ENCODE peak calls at places on chromosome 14, in eight cellular contexts. One of them, this sample, is unnamed. For H3K4me1, the result is how much of the 10 kb centered on the place peaks cover.

GRCh38 chr14:61566537-61567225 is 128.6 kb upstream of the HIF1A start:
- DNase-seq in lower lobe of right lung: no peak
- DNase-seq in CD8-positive, alpha-beta memory T cell: no peak
- DNase-seq in OCI-LY7: no peak
- DNase-seq in sigmoid colon: no peak
- DNase-seq in suprapubic skin: no peak
- DNase-seq in esophagus squamous epithelium: no peak
- DNase-seq in right atrium auricular region: peak
- DNase-seq in this sample: no peak

GRCh38 chr14:63992858-63993257 is 140.1 kb downstream of the SYNE2 start:
- DNase-seq in lower lobe of right lung: no peak
- DNase-seq in CD8-positive, alpha-beta memory T cell: no peak
- DNase-seq in OCI-LY7: no peak
- DNase-seq in sigmoid colon: no peak
- DNase-seq in suprapubic skin: no peak
- DNase-seq in esophagus squamous epithelium: no peak
- DNase-seq in right atrium auricular region: no peak
- DNase-seq in this sample: no peak

GRCh38 chr14:80764921-80765507 is 176.5 kb downstream of the CEP128 start:
- DNase-seq in lower lobe of right lung: no peak
- DNase-seq in CD8-positive, alpha-beta memory T cell: no peak
- DNase-seq in OCI-LY7: no peak
- DNase-seq in sigmoid colon: no peak
- DNase-seq in suprapubic skin: no peak
- DNase-seq in esophagus squamous epithelium: no peak
- DNase-seq in right atrium auricular region: no peak
- DNase-seq in this sample: no peak

GRCh38 chr14:102050625-102051024 is 36.2 kb downstream of the HSP90AA1 start:
- DNase-seq in lower lobe of right lung: no peak
- DNase-seq in CD8-positive, alpha-beta memory T cell: no peak
- DNase-seq in OCI-LY7: no peak
- DNase-seq in sigmoid colon: no peak
- DNase-seq in suprapubic skin: no peak
- DNase-seq in esophagus squamous epithelium: no peak
- DNase-seq in right atrium auricular region: no peak
- DNase-seq in this sample: no peak

GRCh38 chr14:93042968-93043940 is 72.5 kb downstream of the ITPK1 start:
- DNase-seq in lower lobe of right lung: peak
- DNase-seq in CD8-positive, alpha-beta memory T cell: no peak
- DNase-seq in OCI-LY7: no peak
- DNase-seq in sigmoid colon: no peak
- DNase-seq in suprapubic skin: peak
- DNase-seq in esophagus squamous epithelium: no peak
- DNase-seq in right atrium auricular region: peak
- DNase-seq in this sample: peak

GRCh38 chr14:87992349-87992719 is 648 bp downstream of the GALC start:
- DNase-seq in lower lobe of right lung: no peak
- DNase-seq in CD8-positive, alpha-beta memory T cell: no peak
- DNase-seq in OCI-LY7: no peak
- DNase-seq in sigmoid colon: no peak
- DNase-seq in suprapubic skin: no peak
- DNase-seq in esophagus squamous epithelium: no peak
- DNase-seq in right atrium auricular region: no peak
- DNase-seq in this sample: peak

GRCh38 chr14:59252772-59253500 is 64.5 kb downstream of the DAAM1 start:
- DNase-seq in lower lobe of right lung: no peak
- DNase-seq in CD8-positive, alpha-beta memory T cell: no peak
- DNase-seq in OCI-LY7: no peak
- DNase-seq in sigmoid colon: no peak
- DNase-seq in suprapubic skin: no peak
- DNase-seq in esophagus squamous epithelium: no peak
- DNase-seq in right atrium auricular region: no peak
- DNase-seq in this sample: no peak

GRCh38 chr14:79543966-79544365 is 667.3 kb downstream of the DIO2 start:
- DNase-seq in lower lobe of right lung: no peak
- DNase-seq in CD8-positive, alpha-beta memory T cell: no peak
- DNase-seq in OCI-LY7: peak
- DNase-seq in sigmoid colon: no peak
- DNase-seq in suprapubic skin: no peak
- DNase-seq in esophagus squamous epithelium: no peak
- DNase-seq in right atrium auricular region: no peak
- DNase-seq in this sample: no peak

GRCh38 chr14:93915800-93916199 is 11.3 kb upstream of the FAM181A start:
- DNase-seq in lower lobe of right lung: no peak
- DNase-seq in CD8-positive, alpha-beta memory T cell: no peak
- DNase-seq in OCI-LY7: no peak
- DNase-seq in sigmoid colon: no peak
- DNase-seq in suprapubic skin: no peak
- DNase-seq in esophagus squamous epithelium: no peak
- DNase-seq in right atrium auricular region: no peak
- DNase-seq in this sample: no peak

GRCh38 chr14:59244581-59244980 is 56.1 kb downstream of the DAAM1 start:
- DNase-seq in lower lobe of right lung: no peak
- DNase-seq in CD8-positive, alpha-beta memory T cell: no peak
- DNase-seq in OCI-LY7: no peak
- DNase-seq in sigmoid colon: no peak
- DNase-seq in suprapubic skin: no peak
- DNase-seq in esophagus squamous epithelium: no peak
- DNase-seq in right atrium auricular region: no peak
- DNase-seq in this sample: no peak

GRCh38 chr14:80658733-80659132 is 282.8 kb downstream of the CEP128 start:
- DNase-seq in lower lobe of right lung: no peak
- DNase-seq in CD8-positive, alpha-beta memory T cell: no peak
- DNase-seq in OCI-LY7: no peak
- DNase-seq in sigmoid colon: no peak
- DNase-seq in suprapubic skin: no peak
- DNase-seq in esophagus squamous epithelium: no peak
- DNase-seq in right atrium auricular region: no peak
- DNase-seq in this sample: no peak

GRCh38 chr14:34425095-34425851 is 36.8 kb downstream of the SPTSSA start:
- DNase-seq in lower lobe of right lung: no peak
- DNase-seq in CD8-positive, alpha-beta memory T cell: no peak
- DNase-seq in OCI-LY7: no peak
- DNase-seq in sigmoid colon: no peak
- DNase-seq in suprapubic skin: no peak
- DNase-seq in esophagus squamous epithelium: no peak
- DNase-seq in right atrium auricular region: no peak
- DNase-seq in this sample: no peak

GRCh38 chr14:29007990-29008389 is 241.4 kb downstream of the FOXG1 start:
- DNase-seq in lower lobe of right lung: no peak
- DNase-seq in CD8-positive, alpha-beta memory T cell: no peak
- DNase-seq in OCI-LY7: no peak
- DNase-seq in sigmoid colon: no peak
- DNase-seq in suprapubic skin: no peak
- DNase-seq in esophagus squamous epithelium: no peak
- DNase-seq in right atrium auricular region: no peak
- DNase-seq in this sample: no peak

GRCh38 chr14:80973918-80974317 is 18.5 kb downstream of the TSHR start:
- DNase-seq in lower lobe of right lung: no peak
- DNase-seq in CD8-positive, alpha-beta memory T cell: peak
- DNase-seq in OCI-LY7: no peak
- DNase-seq in sigmoid colon: no peak
- DNase-seq in suprapubic skin: no peak
- DNase-seq in esophagus squamous epithelium: no peak
- DNase-seq in right atrium auricular region: no peak
- DNase-seq in this sample: no peak

GRCh38 chr14:57982802-57983201 is 116.9 kb upstream of the SLC35F4 start:
- DNase-seq in lower lobe of right lung: peak
- DNase-seq in CD8-positive, alpha-beta memory T cell: no peak
- DNase-seq in OCI-LY7: no peak
- DNase-seq in sigmoid colon: no peak
- DNase-seq in suprapubic skin: no peak
- DNase-seq in esophagus squamous epithelium: no peak
- DNase-seq in right atrium auricular region: no peak
- DNase-seq in this sample: no peak

GRCh38 chr14:93980464-93981201 is 4.3 kb upstream of the ASB2 start:
- DNase-seq in lower lobe of right lung: no peak
- DNase-seq in CD8-positive, alpha-beta memory T cell: no peak
- DNase-seq in OCI-LY7: no peak
- DNase-seq in sigmoid colon: peak
- DNase-seq in suprapubic skin: no peak
- DNase-seq in esophagus squamous epithelium: no peak
- DNase-seq in right atrium auricular region: peak
- DNase-seq in this sample: peak

GRCh38 chr14:88605594-88605993 is 42.8 kb downstream of the ZC3H14 start:
- DNase-seq in lower lobe of right lung: no peak
- DNase-seq in CD8-positive, alpha-beta memory T cell: no peak
- DNase-seq in OCI-LY7: no peak
- DNase-seq in sigmoid colon: no peak
- DNase-seq in suprapubic skin: no peak
- DNase-seq in esophagus squamous epithelium: no peak
- DNase-seq in right atrium auricular region: no peak
- DNase-seq in this sample: no peak

GRCh38 chr14:31090872-31091764 is 64.9 kb upstream of the STRN3 start:
- DNase-seq in lower lobe of right lung: no peak
- DNase-seq in CD8-positive, alpha-beta memory T cell: no peak
- DNase-seq in OCI-LY7: no peak
- DNase-seq in sigmoid colon: peak
- DNase-seq in suprapubic skin: no peak
- DNase-seq in esophagus squamous epithelium: no peak
- DNase-seq in right atrium auricular region: peak
- DNase-seq in this sample: no peak

GRCh38 chr14:61174395-61175386 is 106.4 kb downstream of the TMEM30B start:
- DNase-seq in lower lobe of right lung: no peak
- DNase-seq in CD8-positive, alpha-beta memory T cell: no peak
- DNase-seq in OCI-LY7: no peak
- DNase-seq in sigmoid colon: no peak
- DNase-seq in suprapubic skin: no peak
- DNase-seq in esophagus squamous epithelium: no peak
- DNase-seq in right atrium auricular region: no peak
- DNase-seq in this sample: no peak

GRCh38 chr14:103521438-103521961 is 1.1 kb downstream of the CKB start:
- DNase-seq in lower lobe of right lung: peak
- DNase-seq in CD8-positive, alpha-beta memory T cell: no peak
- DNase-seq in OCI-LY7: no peak
- DNase-seq in sigmoid colon: no peak
- DNase-seq in suprapubic skin: peak
- DNase-seq in esophagus squamous epithelium: no peak
- DNase-seq in right atrium auricular region: no peak
- DNase-seq in this sample: peak
- H3K4me1 ChIP-seq in lower lobe of right lung: half or more
- H3K4me1 ChIP-seq in CD8-positive, alpha-beta memory T cell: under half
- H3K4me1 ChIP-seq in OCI-LY7: under half
- H3K4me1 ChIP-seq in sigmoid colon: under half
- H3K4me1 ChIP-seq in suprapubic skin: half or more
- H3K4me1 ChIP-seq in esophagus squamous epithelium: under half
- H3K4me1 ChIP-seq in right atrium auricular region: under half
- H3K4me1 ChIP-seq in this sample: under half

DNA sequence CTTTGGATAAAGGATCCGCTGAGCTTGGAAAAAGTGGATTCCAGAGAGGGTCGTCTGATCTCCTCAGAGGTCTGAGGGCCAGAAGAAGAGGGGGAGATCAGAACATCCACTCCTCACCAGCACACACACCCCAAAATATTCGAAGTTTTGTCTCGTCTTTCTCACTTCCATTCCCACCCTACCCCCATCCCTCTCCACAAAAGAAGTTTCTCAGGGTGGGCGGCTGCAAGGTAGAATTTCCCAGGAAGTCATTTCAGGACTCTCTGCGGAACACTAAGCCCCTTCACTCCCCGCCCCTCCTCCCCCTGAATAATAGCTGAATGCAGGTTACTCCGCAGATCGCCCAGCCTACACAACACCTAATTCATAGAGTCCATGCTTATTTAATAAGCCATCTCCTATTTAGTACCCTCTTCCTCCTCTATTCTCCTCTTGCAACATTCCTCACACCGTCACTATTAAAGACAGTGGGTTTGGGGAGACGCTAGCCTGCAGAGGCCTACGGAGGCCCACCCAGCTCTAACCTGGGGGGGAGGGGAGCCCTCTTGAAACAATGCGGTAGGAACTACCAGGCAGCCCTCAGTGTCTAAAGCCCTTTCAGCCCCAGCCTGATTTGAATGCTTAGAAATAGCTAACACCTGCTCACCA is 650 bp upstream of the SALL2 start:
- DNase-seq in lower lobe of right lung: no peak
- DNase-seq in CD8-positive, alpha-beta memory T cell: no peak
- DNase-seq in OCI-LY7: peak
- DNase-seq in sigmoid colon: no peak
- DNase-seq in suprapubic skin: no peak
- DNase-seq in esophagus squamous epithelium: no peak
- DNase-seq in right atrium auricular region: no peak
- DNase-seq in this sample: no peak
- H3K4me1 ChIP-seq in lower lobe of right lung: under half
- H3K4me1 ChIP-seq in CD8-positive, alpha-beta memory T cell: under half
- H3K4me1 ChIP-seq in OCI-LY7: under half
- H3K4me1 ChIP-seq in sigmoid colon: under half
- H3K4me1 ChIP-seq in suprapubic skin: under half
- H3K4me1 ChIP-seq in esophagus squamous epithelium: under half
- H3K4me1 ChIP-seq in right atrium auricular region: under half
- H3K4me1 ChIP-seq in this sample: under half

GRCh38 chr14:104353221-104353920 is 215.0 kb downstream of the KIF26A start:
- DNase-seq in lower lobe of right lung: peak
- DNase-seq in CD8-positive, alpha-beta memory T cell: no peak
- DNase-seq in OCI-LY7: no peak
- DNase-seq in sigmoid colon: peak
- DNase-seq in suprapubic skin: peak
- DNase-seq in esophagus squamous epithelium: no peak
- DNase-seq in right atrium auricular region: no peak
- DNase-seq in this sample: no peak
- H3K4me1 ChIP-seq in lower lobe of right lung: under half
- H3K4me1 ChIP-seq in CD8-positive, alpha-beta memory T cell: under half
- H3K4me1 ChIP-seq in OCI-LY7: under half
- H3K4me1 ChIP-seq in sigmoid colon: under half
- H3K4me1 ChIP-seq in suprapubic skin: under half
- H3K4me1 ChIP-seq in esophagus squamous epithelium: under half
- H3K4me1 ChIP-seq in right atrium auricular region: under half
- H3K4me1 ChIP-seq in this sample: under half

DNA sequence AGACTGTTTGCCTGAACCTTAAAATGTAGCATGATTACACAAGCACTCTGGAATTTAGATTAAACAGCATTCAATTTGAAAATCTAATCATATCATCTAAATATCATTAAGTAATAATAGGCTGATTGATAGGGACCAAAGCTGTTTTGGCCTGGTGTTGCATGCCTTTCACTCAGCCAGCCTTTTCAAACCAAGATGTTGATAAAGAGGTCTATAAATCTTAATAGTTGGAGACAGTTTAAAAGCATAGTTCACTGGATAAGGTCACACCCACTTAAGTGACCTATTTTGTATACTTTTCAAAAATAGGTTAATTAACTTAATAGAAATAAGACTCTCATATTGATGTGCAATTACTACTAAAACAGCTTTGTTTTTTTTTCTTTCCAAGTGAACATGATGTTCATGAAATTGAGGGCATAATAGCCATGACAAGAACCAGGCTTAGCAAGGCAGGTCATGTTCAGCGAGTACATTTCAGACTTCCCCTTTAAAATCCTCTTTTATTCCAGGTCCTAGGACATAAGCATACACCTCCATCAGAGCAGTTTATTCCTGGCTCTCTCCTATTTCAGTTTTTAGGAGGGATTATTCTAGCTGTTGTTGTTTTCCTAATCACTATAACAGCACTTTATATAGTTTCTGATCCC is 349.0 kb downstream of the RAD51B start:
- DNase-seq in lower lobe of right lung: no peak
- DNase-seq in CD8-positive, alpha-beta memory T cell: no peak
- DNase-seq in OCI-LY7: no peak
- DNase-seq in sigmoid colon: no peak
- DNase-seq in suprapubic skin: no peak
- DNase-seq in esophagus squamous epithelium: no peak
- DNase-seq in right atrium auricular region: no peak
- DNase-seq in this sample: no peak
- H3K4me1 ChIP-seq in lower lobe of right lung: under half
- H3K4me1 ChIP-seq in CD8-positive, alpha-beta memory T cell: under half
- H3K4me1 ChIP-seq in OCI-LY7: under half
- H3K4me1 ChIP-seq in sigmoid colon: under half
- H3K4me1 ChIP-seq in suprapubic skin: under half
- H3K4me1 ChIP-seq in esophagus squamous epithelium: under half
- H3K4me1 ChIP-seq in right atrium auricular region: under half
- H3K4me1 ChIP-seq in this sample: under half

This sample was measured in aorta.